ENCODE peak calls at places on chromosomes 16 and 17, in four cellular contexts. S is fibroblast of lung, C is A673, N is lung. Z is an unnamed sample.

GRCh38 chr17:32461853-32462617 is 17.7 kb downstream of the PSMD11 start:
- DNase-seq in S (peak), C (peak), N (no peak), Z (peak)

GRCh38 chr16:58286769-58287433 is 7.9 kb downstream of the PRSS54 start:
- DNase-seq in S (no peak), C (no peak), N (no peak), Z (no peak)

GRCh38 chr17:9124554-9124935 is 103.2 kb downstream of the NTN1 start:
- DNase-seq in S (no peak), C (no peak), N (no peak), Z (no peak)

GRCh38 chr17:74865504-74866197 is 6.0 kb upstream of the GRIN2C start:
- DNase-seq in S (no peak), C (peak), N (no peak), Z (no peak)

GRCh38 chr17:82243648-82244412 is 15.0 kb downstream of the SLC16A3 start:
- DNase-seq in S (peak), C (no peak), N (no peak), Z (no peak)

GRCh38 chr16:31010539-31010938 is at the start of gene STX1B:
- DNase-seq in S (peak), C (peak), N (no peak), Z (no peak)

GRCh38 chr17:81020767-81021497 is 14.0 kb upstream of the BAIAP2 start:
- DNase-seq in S (peak), C (no peak), N (peak), Z (peak)

GRCh38 chr17:13230350-13230900 is 212.6 kb upstream of the ELAC2 start:
- DNase-seq in S (no peak), C (no peak), N (no peak), Z (no peak)

GRCh38 chr16:64356267-64356666 is 765.6 kb downstream of the CDH11 start:
- DNase-seq in S (peak), C (peak), N (no peak), Z (peak)

GRCh38 chr16:49018259-49018931 is 263.2 kb downstream of the CBLN1 start:
- DNase-seq in S (no peak), C (no peak), N (no peak), Z (no peak)
- H3K27ac ChIP-seq in S (no peak), C (no peak), N (no peak), Z (no peak)

DNA sequence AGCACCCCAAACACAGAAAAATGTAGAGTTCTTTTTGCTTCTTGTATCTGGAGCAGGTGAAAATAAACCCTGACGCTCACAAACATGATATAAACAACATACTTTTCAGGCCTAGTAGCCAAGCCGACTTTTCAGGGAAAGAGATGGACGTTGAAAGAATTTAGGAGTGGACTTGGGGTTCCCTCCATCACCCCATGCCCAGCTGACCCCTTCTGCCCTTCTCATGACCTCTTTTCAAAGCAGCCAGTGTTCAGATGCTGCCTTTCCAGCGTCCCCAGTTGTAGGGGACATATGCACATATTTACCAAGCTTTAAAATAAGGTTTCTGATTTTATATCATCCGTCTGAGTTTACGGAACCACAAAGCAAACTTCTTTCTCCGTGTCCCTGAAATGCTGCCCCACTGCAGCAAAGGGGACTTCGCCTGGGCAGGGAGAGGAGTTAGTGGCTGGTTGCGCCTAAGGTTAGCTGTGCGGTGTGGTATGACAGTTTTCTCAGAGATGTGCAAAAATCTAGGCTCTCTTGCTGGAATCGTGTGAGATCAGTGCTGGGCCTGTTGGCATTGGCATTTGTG is 235.5 kb downstream of the MRTFB start:
- DNase-seq in S (no peak), C (no peak), N (no peak), Z (no peak)
- H3K27ac ChIP-seq in S (no peak), C (no peak), N (no peak), Z (peak)

DNA sequence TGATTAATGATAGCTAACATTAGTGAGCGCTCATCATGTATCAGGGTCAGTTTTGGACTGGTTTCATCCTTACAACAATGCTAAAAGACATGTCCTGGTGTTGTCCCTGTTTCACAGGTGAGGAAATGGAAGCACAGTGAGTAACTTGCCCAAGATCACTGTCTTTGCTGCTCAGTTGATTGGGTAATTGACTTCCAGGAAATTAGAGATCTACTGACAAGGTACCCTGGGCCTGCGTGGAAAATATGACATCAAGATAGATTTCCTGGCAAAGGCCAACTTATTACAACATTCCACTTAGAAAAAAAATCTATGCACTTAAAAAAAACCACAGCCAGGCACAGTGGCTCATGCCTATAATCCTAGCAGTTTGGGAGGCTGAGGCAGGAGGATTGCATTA is 96.3 kb downstream of the CYLD start:
- DNase-seq in S (no peak), C (no peak), N (no peak), Z (no peak)
- H3K27ac ChIP-seq in S (no peak), C (no peak), N (no peak), Z (no peak)

GRCh38 chr16:21158208-21159110 is at the start of gene LDAF1:
- DNase-seq in S (peak), C (peak), N (peak), Z (peak)

GRCh38 chr16:21159281-21159951 is 942 bp downstream of the LDAF1 start:
- DNase-seq in S (no peak), C (no peak), N (peak), Z (peak)

GRCh38 chr16:21156767-21157467 is 1.6 kb upstream of the LDAF1 start:
- DNase-seq in S (peak), C (peak), N (no peak), Z (peak)

GRCh38 chr16:21160276-21160675 is 1.8 kb downstream of the LDAF1 start:
- DNase-seq in S (no peak), C (no peak), N (no peak), Z (no peak)

DNA sequence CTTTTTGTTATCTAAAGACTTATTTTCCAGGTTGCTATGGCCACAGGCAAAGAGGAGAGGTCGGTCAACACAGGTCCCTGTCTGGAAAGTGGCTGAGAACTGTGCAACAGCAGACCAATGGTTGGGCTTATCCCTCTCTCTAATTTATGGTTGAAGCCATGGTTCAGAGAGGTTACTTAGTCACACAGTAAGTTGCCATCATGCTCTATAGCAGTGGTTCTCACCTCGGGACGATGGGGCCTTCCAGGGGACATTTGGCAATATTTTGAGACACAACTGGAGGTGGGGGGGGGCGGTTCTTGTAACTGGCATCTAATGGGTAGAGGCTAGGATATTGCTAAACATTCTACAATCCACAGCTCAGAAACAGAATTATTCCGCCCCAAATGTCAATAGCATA is 842 bp upstream of the LDAF1 start:
- DNase-seq in S (no peak), C (no peak), N (no peak), Z (no peak)
- H3K27ac ChIP-seq in S (peak), C (no peak), N (no peak), Z (peak)

GRCh38 chr17:57553525-57553924 is 191.6 kb downstream of the CCDC182 start:
- DNase-seq in S (peak), C (no peak), N (no peak), Z (no peak)
- H3K27ac ChIP-seq in S (no peak), C (peak), N (no peak), Z (no peak)

GRCh38 chr16:53757971-53758609 is 54.1 kb downstream of the FTO start:
- DNase-seq in S (no peak), C (no peak), N (no peak), Z (no peak)
- H3K27ac ChIP-seq in S (no peak), C (no peak), N (no peak), Z (no peak)

GRCh38 chr17:29079887-29080286 is 36.9 kb downstream of the PIPOX start:
- DNase-seq in S (no peak), C (no peak), N (no peak), Z (no peak)
- H3K27ac ChIP-seq in S (no peak), C (no peak), N (no peak), Z (no peak)

GRCh38 chr17:77531002-77531401 is 390.2 kb downstream of the SEC14L1 start:
- DNase-seq in S (no peak), C (no peak), N (no peak), Z (no peak)

GRCh38 chr17:77531641-77532040 is 390.9 kb downstream of the SEC14L1 start:
- DNase-seq in S (no peak), C (no peak), N (no peak), Z (no peak)

GRCh38 chr17:77535892-77536291 is 395.1 kb downstream of the SEC14L1 start:
- DNase-seq in S (no peak), C (peak), N (no peak), Z (no peak)

GRCh38 chr17:77535435-77535834 is 394.7 kb downstream of the SEC14L1 start:
- DNase-seq in S (no peak), C (peak), N (no peak), Z (no peak)

GRCh38 chr17:77534137-77534536 is 393.4 kb downstream of the SEC14L1 start:
- DNase-seq in S (no peak), C (no peak), N (no peak), Z (no peak)
- H3K27ac ChIP-seq in S (no peak), C (no peak), N (no peak), Z (no peak)

DNA sequence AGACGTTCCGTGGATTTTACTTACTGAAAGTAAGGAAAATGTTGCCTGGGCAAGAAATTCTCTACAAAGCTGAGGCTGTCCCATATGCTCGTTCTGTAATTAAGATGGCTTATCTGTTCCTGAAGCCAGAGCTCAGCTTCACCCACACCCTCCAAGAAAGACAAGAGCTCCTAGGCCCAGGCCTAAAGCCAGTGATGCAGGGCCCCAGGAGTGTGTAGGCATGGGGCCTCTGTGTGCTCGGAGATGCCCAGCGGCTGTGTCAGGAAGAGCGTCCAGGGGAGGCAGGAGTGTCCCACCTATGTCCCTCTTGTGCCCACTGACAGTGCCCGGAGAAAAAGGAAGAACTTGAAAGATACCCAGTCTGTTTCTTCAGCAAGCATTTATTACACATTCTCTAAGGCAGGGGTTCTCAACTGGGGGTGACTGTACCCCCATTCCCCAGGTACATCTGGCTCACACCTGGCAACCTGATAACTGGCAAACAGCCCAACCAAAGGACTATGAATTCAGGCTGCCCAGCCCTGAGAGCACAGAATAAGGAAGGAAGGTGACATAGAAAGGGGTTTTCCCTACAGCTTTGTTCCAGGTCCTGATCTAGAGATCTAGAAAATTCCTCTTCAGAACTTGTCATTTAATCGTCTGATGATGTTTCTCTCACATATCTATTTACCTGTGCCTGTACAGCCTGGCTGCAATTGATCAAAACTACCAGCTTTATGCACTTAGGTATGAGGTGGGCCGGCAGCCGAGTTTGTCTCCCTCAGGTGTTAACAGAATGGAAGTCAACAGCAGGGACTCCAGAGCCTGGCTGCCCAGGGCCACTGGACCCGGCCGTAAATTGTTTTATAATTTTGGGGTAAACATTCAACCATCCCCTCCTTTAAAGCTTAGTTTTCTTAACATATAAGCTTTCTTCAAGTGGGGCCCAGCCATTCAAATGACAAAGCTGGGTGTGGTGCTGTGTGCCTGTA is 12.0 kb downstream of the SNN start:
- DNase-seq in S (no peak), C (no peak), N (no peak), Z (no peak)
- H3K27ac ChIP-seq in S (no peak), C (no peak), N (no peak), Z (peak)

GRCh38 chr16:66873685-66874055 is 6.6 kb upstream of the PDP2 start:
- DNase-seq in S (no peak), C (no peak), N (no peak), Z (no peak)

GRCh38 chr16:66872927-66873684 is 7.2 kb upstream of the PDP2 start:
- DNase-seq in S (peak), C (peak), N (peak), Z (peak)

GRCh38 chr16:66874079-66874775 is 6.1 kb upstream of the PDP2 start:
- DNase-seq in S (peak), C (no peak), N (no peak), Z (no peak)

GRCh38 chr16:66871840-66872239 is 8.5 kb upstream of the PDP2 start:
- DNase-seq in S (no peak), C (no peak), N (no peak), Z (no peak)

DNA sequence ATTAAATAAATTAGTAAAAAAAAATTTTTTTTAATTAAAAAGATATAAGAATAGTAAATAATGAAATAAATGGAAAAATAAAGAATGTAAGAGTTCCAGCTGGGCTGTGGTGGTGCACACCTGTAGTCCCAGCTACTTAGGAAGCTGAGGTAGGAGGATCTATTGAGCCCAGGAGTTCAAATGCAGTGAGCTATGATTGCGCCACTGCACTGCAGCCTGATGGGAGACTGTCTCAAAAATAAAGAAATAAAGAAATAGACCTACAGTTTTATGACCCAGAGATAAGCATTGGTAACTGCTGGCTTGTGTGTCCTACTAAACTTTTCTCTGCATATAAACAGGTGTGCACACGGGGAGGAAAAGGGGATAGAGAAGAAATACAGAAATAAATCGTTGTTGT is 7.8 kb upstream of the PDP2 start:
- DNase-seq in S (no peak), C (no peak), N (no peak), Z (no peak)
- H3K27ac ChIP-seq in S (no peak), C (peak), N (no peak), Z (peak)

Z was measured in RWPE1.